ENCODE peak calls at places on chromosome 7, in nine cellular contexts. One of them, this sample, is unnamed.

GRCh38 chr7:150996289-150997074 is 5.7 kb downstream of the NOS3 start:
- DNase-seq in heart right ventricle: no peak
- DNase-seq in endothelial cell: no peak
- DNase-seq in astrocyte: no peak
- DNase-seq in IMR-90: no peak
- DNase-seq in nephron progenitor cell: no peak
- DNase-seq in GM23338: peak
- DNase-seq in PC-3: no peak
- DNase-seq in AG04449: no peak
- DNase-seq in this sample: no peak

GRCh38 chr7:87506243-87507180 is 31.0 kb upstream of the ABCB4 start:
- DNase-seq in GM23338: no peak
- DNase-seq in PC-3: peak
- DNase-seq in heart right ventricle: no peak
- DNase-seq in nephron progenitor cell: no peak
- DNase-seq in astrocyte: peak
- DNase-seq in endothelial cell: no peak
- DNase-seq in IMR-90: peak
- DNase-seq in AG04449: peak
- DNase-seq in this sample: no peak

GRCh38 chr7:105315357-105315756 is 73.4 kb downstream of the SRPK2 start:
- DNase-seq in IMR-90: no peak
- DNase-seq in AG04449: no peak
- DNase-seq in nephron progenitor cell: no peak
- DNase-seq in PC-3: no peak
- DNase-seq in GM23338: no peak
- DNase-seq in heart right ventricle: no peak
- DNase-seq in endothelial cell: no peak
- DNase-seq in astrocyte: no peak
- DNase-seq in this sample: no peak

GRCh38 chr7:71272509-71273214 is 140.7 kb downstream of the GALNT17 start:
- DNase-seq in heart right ventricle: no peak
- DNase-seq in PC-3: no peak
- DNase-seq in endothelial cell: no peak
- DNase-seq in astrocyte: no peak
- DNase-seq in GM23338: no peak
- DNase-seq in nephron progenitor cell: no peak
- DNase-seq in IMR-90: no peak
- DNase-seq in AG04449: no peak
- DNase-seq in this sample: no peak

GRCh38 chr7:22129166-22129565 is 183.5 kb upstream of the CDCA7L start:
- DNase-seq in endothelial cell: no peak
- DNase-seq in PC-3: no peak
- DNase-seq in heart right ventricle: no peak
- DNase-seq in nephron progenitor cell: no peak
- DNase-seq in IMR-90: no peak
- DNase-seq in astrocyte: no peak
- DNase-seq in AG04449: no peak
- DNase-seq in GM23338: no peak
- DNase-seq in this sample: no peak

GRCh38 chr7:87966271-87966670 is 32.2 kb downstream of the ADAM22 start:
- DNase-seq in nephron progenitor cell: no peak
- DNase-seq in endothelial cell: no peak
- DNase-seq in GM23338: no peak
- DNase-seq in IMR-90: no peak
- DNase-seq in AG04449: no peak
- DNase-seq in astrocyte: no peak
- DNase-seq in heart right ventricle: no peak
- DNase-seq in PC-3: no peak
- DNase-seq in this sample: no peak

GRCh38 chr7:33932221-33932620 is 26.9 kb downstream of the BMPER start:
- DNase-seq in AG04449: no peak
- DNase-seq in astrocyte: no peak
- DNase-seq in heart right ventricle: no peak
- DNase-seq in PC-3: no peak
- DNase-seq in IMR-90: no peak
- DNase-seq in endothelial cell: no peak
- DNase-seq in GM23338: no peak
- DNase-seq in nephron progenitor cell: no peak
- DNase-seq in this sample: no peak

GRCh38 chr7:357531-358209 is 67.7 kb downstream of the FOXL3 start:
- DNase-seq in AG04449: no peak
- DNase-seq in astrocyte: no peak
- DNase-seq in heart right ventricle: no peak
- DNase-seq in nephron progenitor cell: no peak
- DNase-seq in PC-3: no peak
- DNase-seq in endothelial cell: no peak
- DNase-seq in GM23338: no peak
- DNase-seq in IMR-90: no peak
- DNase-seq in this sample: no peak

GRCh38 chr7:137469191-137469811 is 125.8 kb upstream of the PTN start:
- DNase-seq in heart right ventricle: no peak
- DNase-seq in astrocyte: no peak
- DNase-seq in endothelial cell: no peak
- DNase-seq in GM23338: no peak
- DNase-seq in IMR-90: no peak
- DNase-seq in PC-3: no peak
- DNase-seq in nephron progenitor cell: no peak
- DNase-seq in AG04449: no peak
- DNase-seq in this sample: no peak

GRCh38 chr7:105388373-105389089 is at the start of gene SRPK2:
- DNase-seq in PC-3: peak
- DNase-seq in nephron progenitor cell: peak
- DNase-seq in IMR-90: peak
- DNase-seq in AG04449: no peak
- DNase-seq in heart right ventricle: peak
- DNase-seq in GM23338: peak
- DNase-seq in endothelial cell: peak
- DNase-seq in astrocyte: peak
- DNase-seq in this sample: peak

GRCh38 chr7:153902857-153903256 is 149.3 kb upstream of the DPP6 start:
- DNase-seq in astrocyte: no peak
- DNase-seq in heart right ventricle: no peak
- DNase-seq in AG04449: no peak
- DNase-seq in IMR-90: no peak
- DNase-seq in GM23338: no peak
- DNase-seq in nephron progenitor cell: no peak
- DNase-seq in endothelial cell: no peak
- DNase-seq in PC-3: no peak
- DNase-seq in this sample: no peak

GRCh38 chr7:1758859-1759521 is 88.9 kb downstream of the ELFN1 start:
- DNase-seq in PC-3: no peak
- DNase-seq in AG04449: no peak
- DNase-seq in astrocyte: no peak
- DNase-seq in endothelial cell: no peak
- DNase-seq in heart right ventricle: peak
- DNase-seq in IMR-90: no peak
- DNase-seq in nephron progenitor cell: no peak
- DNase-seq in GM23338: no peak
- DNase-seq in this sample: no peak

GRCh38 chr7:1757601-1758000 is 87.5 kb downstream of the ELFN1 start:
- DNase-seq in endothelial cell: no peak
- DNase-seq in heart right ventricle: no peak
- DNase-seq in AG04449: no peak
- DNase-seq in GM23338: no peak
- DNase-seq in IMR-90: no peak
- DNase-seq in nephron progenitor cell: no peak
- DNase-seq in PC-3: no peak
- DNase-seq in astrocyte: no peak
- DNase-seq in this sample: no peak

GRCh38 chr7:1755783-1756626 is 85.9 kb downstream of the ELFN1 start:
- DNase-seq in IMR-90: no peak
- DNase-seq in PC-3: no peak
- DNase-seq in heart right ventricle: no peak
- DNase-seq in AG04449: no peak
- DNase-seq in astrocyte: no peak
- DNase-seq in endothelial cell: no peak
- DNase-seq in nephron progenitor cell: no peak
- DNase-seq in GM23338: no peak
- DNase-seq in this sample: no peak

GRCh38 chr7:1761097-1761496 is 91.0 kb downstream of the ELFN1 start:
- DNase-seq in heart right ventricle: no peak
- DNase-seq in endothelial cell: no peak
- DNase-seq in nephron progenitor cell: no peak
- DNase-seq in GM23338: no peak
- DNase-seq in PC-3: no peak
- DNase-seq in IMR-90: no peak
- DNase-seq in astrocyte: no peak
- DNase-seq in AG04449: no peak
- DNase-seq in this sample: no peak

GRCh38 chr7:1758417-1758858 is 88.4 kb downstream of the ELFN1 start:
- DNase-seq in IMR-90: peak
- DNase-seq in endothelial cell: no peak
- DNase-seq in astrocyte: no peak
- DNase-seq in AG04449: no peak
- DNase-seq in PC-3: peak
- DNase-seq in GM23338: peak
- DNase-seq in nephron progenitor cell: no peak
- DNase-seq in heart right ventricle: peak
- DNase-seq in this sample: no peak
- TF ChIP-seq CTCF in IMR-90: peak
- TF ChIP-seq CTCF in endothelial cell: no peak
- TF ChIP-seq CTCF in astrocyte: no peak
- TF ChIP-seq CTCF in AG04449: peak
- TF ChIP-seq CTCF in PC-3: peak
- TF ChIP-seq CTCF in GM23338: peak
- TF ChIP-seq CTCF in nephron progenitor cell: peak
- TF ChIP-seq CTCF in heart right ventricle: peak
- TF ChIP-seq CTCF in this sample: peak

DNA sequence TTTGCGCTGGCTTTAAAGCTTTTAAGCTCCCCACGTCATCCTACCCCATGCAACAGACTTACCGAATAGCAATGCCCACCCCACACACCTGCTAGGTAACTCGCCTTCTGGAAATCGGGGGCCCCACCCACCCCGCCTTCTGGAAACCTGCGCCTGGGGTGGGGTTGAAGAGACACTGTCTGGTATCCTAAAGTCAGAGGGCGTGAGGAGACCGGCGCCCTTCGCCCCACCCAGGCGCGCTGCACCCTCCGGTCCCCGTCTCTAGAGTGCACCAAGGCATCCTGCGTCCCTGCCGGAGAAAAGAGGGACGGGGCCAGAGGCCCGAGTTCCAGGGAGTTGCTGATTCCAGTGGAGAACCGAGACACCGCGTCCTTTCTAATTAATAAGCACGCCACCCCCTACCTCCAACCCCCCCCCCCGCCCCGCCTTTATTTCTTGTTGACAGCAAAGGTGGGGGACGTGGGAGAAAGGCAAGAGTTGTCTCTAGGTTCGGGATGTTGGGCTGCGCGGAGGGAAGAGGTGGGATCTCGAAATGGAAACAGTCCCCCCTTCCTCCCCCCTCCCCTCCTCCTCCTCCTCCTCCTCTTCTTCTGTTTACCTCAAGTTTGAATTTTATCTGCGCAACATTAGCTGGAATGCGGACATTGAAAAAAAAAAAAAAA is 220.9 kb upstream of the MKLN1 start:
- DNase-seq in PC-3: peak
- DNase-seq in nephron progenitor cell: peak
- DNase-seq in astrocyte: no peak
- DNase-seq in AG04449: no peak
- DNase-seq in heart right ventricle: peak
- DNase-seq in GM23338: peak
- DNase-seq in IMR-90: no peak
- DNase-seq in endothelial cell: peak
- DNase-seq in this sample: no peak
- TF ChIP-seq CTCF in PC-3: no peak
- TF ChIP-seq CTCF in nephron progenitor cell: no peak
- TF ChIP-seq CTCF in astrocyte: no peak
- TF ChIP-seq CTCF in AG04449: no peak
- TF ChIP-seq CTCF in heart right ventricle: no peak
- TF ChIP-seq CTCF in GM23338: no peak
- TF ChIP-seq CTCF in IMR-90: no peak
- TF ChIP-seq CTCF in endothelial cell: no peak
- TF ChIP-seq CTCF in this sample: no peak

GRCh38 chr7:70036695-70037094 is 438.4 kb downstream of the AUTS2 start:
- DNase-seq in heart right ventricle: no peak
- DNase-seq in AG04449: no peak
- DNase-seq in astrocyte: no peak
- DNase-seq in PC-3: no peak
- DNase-seq in nephron progenitor cell: no peak
- DNase-seq in endothelial cell: no peak
- DNase-seq in IMR-90: no peak
- DNase-seq in GM23338: no peak
- DNase-seq in this sample: no peak

GRCh38 chr7:70037171-70037933 is 439.1 kb downstream of the AUTS2 start:
- DNase-seq in PC-3: no peak
- DNase-seq in astrocyte: no peak
- DNase-seq in AG04449: no peak
- DNase-seq in heart right ventricle: no peak
- DNase-seq in GM23338: no peak
- DNase-seq in IMR-90: no peak
- DNase-seq in nephron progenitor cell: no peak
- DNase-seq in endothelial cell: no peak
- DNase-seq in this sample: no peak

GRCh38 chr7:70032673-70033072 is 434.4 kb downstream of the AUTS2 start:
- DNase-seq in astrocyte: no peak
- DNase-seq in PC-3: no peak
- DNase-seq in nephron progenitor cell: peak
- DNase-seq in GM23338: no peak
- DNase-seq in IMR-90: no peak
- DNase-seq in endothelial cell: no peak
- DNase-seq in AG04449: no peak
- DNase-seq in heart right ventricle: no peak
- DNase-seq in this sample: no peak

GRCh38 chr7:70035509-70035908 is 437.2 kb downstream of the AUTS2 start:
- DNase-seq in GM23338: no peak
- DNase-seq in endothelial cell: no peak
- DNase-seq in AG04449: no peak
- DNase-seq in IMR-90: no peak
- DNase-seq in heart right ventricle: no peak
- DNase-seq in astrocyte: no peak
- DNase-seq in nephron progenitor cell: no peak
- DNase-seq in PC-3: no peak
- DNase-seq in this sample: no peak

DNA sequence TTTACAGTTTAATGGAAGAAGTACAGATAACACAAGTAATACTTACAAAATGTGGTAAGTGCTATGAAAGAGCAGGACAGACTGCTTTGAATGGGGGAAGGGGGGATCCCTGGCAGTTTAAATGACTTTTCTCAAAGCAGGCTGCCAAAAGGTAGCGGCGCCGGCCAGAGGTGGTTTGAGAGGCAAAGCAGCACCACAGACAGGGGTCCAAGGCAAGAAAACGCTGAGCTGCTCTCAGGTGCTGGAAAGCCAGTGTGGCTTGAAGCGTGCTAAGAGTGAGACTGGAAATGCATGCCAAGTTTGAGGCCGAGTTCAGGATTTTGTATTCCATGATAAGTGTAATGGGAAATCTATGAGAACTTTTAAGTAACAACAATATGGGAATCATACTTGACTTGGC is 437.7 kb downstream of the AUTS2 start:
- DNase-seq in IMR-90: no peak
- DNase-seq in nephron progenitor cell: no peak
- DNase-seq in endothelial cell: no peak
- DNase-seq in GM23338: no peak
- DNase-seq in AG04449: no peak
- DNase-seq in astrocyte: no peak
- DNase-seq in PC-3: no peak
- DNase-seq in heart right ventricle: no peak
- DNase-seq in this sample: no peak
- TF ChIP-seq CTCF in IMR-90: no peak
- TF ChIP-seq CTCF in nephron progenitor cell: no peak
- TF ChIP-seq CTCF in endothelial cell: no peak
- TF ChIP-seq CTCF in GM23338: no peak
- TF ChIP-seq CTCF in AG04449: no peak
- TF ChIP-seq CTCF in astrocyte: no peak
- TF ChIP-seq CTCF in PC-3: no peak
- TF ChIP-seq CTCF in heart right ventricle: no peak
- TF ChIP-seq CTCF in this sample: no peak

GRCh38 chr7:149849174-149849573 is 11.0 kb downstream of the ZNF862 start:
- DNase-seq in PC-3: no peak
- DNase-seq in endothelial cell: no peak
- DNase-seq in GM23338: peak
- DNase-seq in AG04449: no peak
- DNase-seq in nephron progenitor cell: no peak
- DNase-seq in astrocyte: no peak
- DNase-seq in IMR-90: no peak
- DNase-seq in heart right ventricle: no peak
- DNase-seq in this sample: no peak
- TF ChIP-seq CTCF in PC-3: peak
- TF ChIP-seq CTCF in endothelial cell: no peak
- TF ChIP-seq CTCF in GM23338: peak
- TF ChIP-seq CTCF in AG04449: no peak
- TF ChIP-seq CTCF in nephron progenitor cell: no peak
- TF ChIP-seq CTCF in astrocyte: no peak
- TF ChIP-seq CTCF in IMR-90: no peak
- TF ChIP-seq CTCF in heart right ventricle: no peak
- TF ChIP-seq CTCF in this sample: no peak

This sample was measured in osteocyte.